ENCODE peak calls at places on chromosomes 5 and 9, in six cellular contexts. L, P, W, U, J and S are unnamed samples. For H3K27me3, the result is how much of the 10 kb centered on the place peaks cover.

GRCh38 chr9:28810375-28811075 is 1237.2 kb upstream of the C9orf72 start:
- DNase-seq in J (no peak), U (no peak), P (no peak), W (peak), L (peak), S (peak)

GRCh38 chr5:39394946-39395345 is 29.8 kb downstream of the DAB2 start:
- DNase-seq in J (peak), U (no peak), W (peak), L (no peak), P (no peak), S (peak)

GRCh38 chr5:99033014-99033931 is 104.5 kb upstream of the CHD1 start:
- DNase-seq in P (no peak), J (no peak), W (peak), U (no peak), L (no peak), S (no peak)

GRCh38 chr9:134642385-134643181 is 980 bp downstream of the COL5A1 start:
- DNase-seq in W (peak), L (no peak), U (peak), P (peak), J (peak), S (peak)

GRCh38 chr9:5395428-5395827 is 42.3 kb downstream of the PLGRKT start:
- DNase-seq in U (no peak), L (no peak), J (no peak), P (no peak), W (no peak), S (no peak)

GRCh38 chr9:113548221-113549041 is 84.9 kb downstream of the RGS3 start:
- DNase-seq in L (no peak), P (no peak), U (peak), J (no peak), W (no peak), S (no peak)

GRCh38 chr9:14451949-14452348 is 138.0 kb upstream of the NFIB start:
- DNase-seq in J (no peak), P (no peak), W (no peak), U (no peak), L (no peak), S (no peak)

GRCh38 chr5:96838483-96839395 is 31.0 kb upstream of the ERAP1 start:
- DNase-seq in U (no peak), J (no peak), P (peak), L (no peak), W (no peak), S (no peak)

GRCh38 chr9:8254527-8254926 is 454.9 kb upstream of the DMAC1 start:
- DNase-seq in U (no peak), J (no peak), W (no peak), P (no peak), L (no peak), S (no peak)

GRCh38 chr5:148828461-148829247 is 2.2 kb downstream of the ADRB2 start:
- DNase-seq in J (no peak), W (peak), P (no peak), U (no peak), L (no peak), S (no peak)

GRCh38 chr9:93636172-93636661 is 59.8 kb downstream of the PHF2 start:
- DNase-seq in L (no peak), W (no peak), J (no peak), P (no peak), U (peak), S (no peak)

GRCh38 chr5:172144931-172145869 is 42.8 kb downstream of the STK10 start:
- DNase-seq in J (no peak), U (no peak), W (no peak), L (no peak), P (no peak), S (no peak)

GRCh38 chr5:127333463-127333862 is 42.9 kb downstream of the MEGF10 start:
- DNase-seq in P (no peak), W (no peak), J (no peak), L (no peak), U (no peak), S (no peak)

GRCh38 chr5:35026941-35027340 is 20.8 kb downstream of the AGXT2 start:
- DNase-seq in J (no peak), L (no peak), P (no peak), W (no peak), U (no peak), S (no peak)

GRCh38 chr9:121073038-121073437 is 1.7 kb upstream of the CNTRL start:
- DNase-seq in L (no peak), U (no peak), J (no peak), W (peak), P (peak), S (no peak)

GRCh38 chr9:77865385-77865784 is 166.2 kb downstream of the GNAQ start:
- DNase-seq in L (no peak), W (no peak), P (peak), J (no peak), U (no peak), S (no peak)

GRCh38 chr9:110370316-110370715 is 32.7 kb upstream of the TXNDC8 start:
- DNase-seq in U (no peak), W (peak), L (no peak), P (no peak), J (no peak), S (peak)

GRCh38 chr9:105258225-105258737 is 13.8 kb downstream of the SLC44A1 start:
- DNase-seq in L (no peak), U (no peak), P (peak), W (no peak), J (no peak), S (no peak)

GRCh38 chr9:78298046-78298511 is 1.2 kb downstream of the PSAT1 start:
- DNase-seq in W (peak), U (no peak), P (no peak), L (no peak), J (no peak), S (no peak)

GRCh38 chr5:156552855-156553358 is 225.9 kb downstream of the SGCD start:
- DNase-seq in P (no peak), W (no peak), L (no peak), U (no peak), J (no peak), S (no peak)

GRCh38 chr5:128613111-128613510 is 75.1 kb upstream of the FBN2 start:
- DNase-seq in U (no peak), J (no peak), L (no peak), P (no peak), W (peak), S (no peak)

DNA sequence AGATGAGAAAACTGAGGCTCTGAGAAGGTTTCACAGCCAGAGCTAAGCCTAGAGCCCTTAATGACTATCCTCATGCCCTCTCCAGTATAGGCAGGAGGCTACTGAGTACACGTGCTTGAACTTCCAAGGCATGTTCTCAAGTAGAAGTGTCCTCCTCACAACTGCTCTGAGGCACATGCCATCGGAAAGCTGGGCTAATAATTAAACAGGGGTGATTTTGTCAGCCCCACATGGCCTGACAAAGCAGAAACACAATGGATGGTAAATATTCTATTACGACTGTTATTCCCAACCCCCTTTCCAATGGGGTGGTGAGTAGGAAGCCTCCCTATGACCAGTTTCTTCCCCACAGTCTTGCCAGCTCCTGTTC is 34.3 kb downstream of the KCNIP1 start:
- DNase-seq in J (no peak), U (no peak), L (no peak), W (no peak), P (no peak), S (no peak)
- H3K27me3 ChIP-seq in J (under half), U (under half), L (under half), W (under half), P (under half), S (under half)

DNA sequence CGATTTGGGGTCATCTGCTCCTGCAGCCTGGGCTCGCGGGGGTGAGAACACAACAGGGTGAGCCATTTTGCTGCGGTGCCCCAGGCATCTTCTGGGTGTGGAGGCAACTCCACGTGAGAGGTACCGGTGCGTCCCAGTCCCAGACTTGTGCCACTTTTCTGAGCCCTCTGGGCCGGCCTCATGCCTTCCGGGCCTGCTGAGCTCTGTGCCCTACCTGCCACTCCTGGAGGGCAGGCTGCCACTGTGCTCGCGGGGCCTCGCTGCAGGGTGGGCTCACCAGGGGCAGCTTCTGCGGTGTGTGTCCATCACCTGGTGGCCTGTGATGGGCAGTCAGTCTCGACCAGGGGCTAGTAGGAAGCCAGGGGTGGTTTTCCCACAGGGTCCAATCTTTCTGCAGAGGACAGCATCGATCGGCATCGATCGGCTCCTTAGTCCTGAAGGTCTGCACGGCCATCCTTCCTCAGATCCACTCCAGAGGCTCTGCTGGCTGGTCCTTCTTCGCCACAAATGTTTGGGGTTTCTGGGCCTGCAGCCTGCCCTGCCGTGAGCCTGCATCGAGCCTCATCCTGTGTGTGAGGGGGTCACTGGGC is 22.6 kb downstream of the IRX4 start:
- DNase-seq in U (peak), W (no peak), J (no peak), L (no peak), P (no peak), S (no peak)
- H3K27me3 ChIP-seq in U (under half), W (half or more), J (under half), L (under half), P (under half), S (under half)

DNA sequence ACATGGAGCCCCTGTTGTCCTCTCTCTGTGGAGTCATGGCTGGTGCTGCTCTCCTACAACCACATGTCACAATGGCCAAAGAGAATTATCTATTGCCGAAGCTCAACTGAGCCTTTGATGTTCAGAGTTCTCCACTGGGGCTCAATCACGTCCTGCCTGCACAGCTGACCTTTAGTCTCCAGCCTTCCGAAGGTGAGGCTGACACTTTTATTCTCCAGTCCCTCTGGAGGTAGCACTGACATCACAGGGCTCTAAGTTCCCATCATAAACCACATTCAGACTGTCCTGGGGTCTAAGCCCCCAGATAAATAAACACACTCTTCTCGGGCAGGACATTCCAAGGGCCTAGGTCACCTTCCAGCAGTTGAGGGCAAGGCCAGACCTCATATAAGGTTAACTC is 23.4 kb downstream of the ADCY2 start:
- DNase-seq in P (no peak), U (no peak), L (no peak), W (no peak), J (no peak), S (no peak)
- H3K27me3 ChIP-seq in P (under half), U (under half), L (under half), W (under half), J (under half), S (under half)

GRCh38 chr5:73303139-73304079 is 130.4 kb downstream of the TMEM174 start:
- DNase-seq in L (no peak), P (peak), U (no peak), J (no peak), W (no peak), S (no peak)

GRCh38 chr5:73300520-73301207 is 127.7 kb downstream of the TMEM174 start:
- DNase-seq in J (no peak), P (no peak), U (no peak), W (peak), L (no peak), S (no peak)

GRCh38 chr5:73299665-73300435 is 126.9 kb downstream of the TMEM174 start:
- DNase-seq in P (no peak), J (no peak), U (no peak), L (no peak), W (no peak), S (no peak)

GRCh38 chr5:73302797-73303138 is 129.8 kb downstream of the TMEM174 start:
- DNase-seq in W (no peak), L (no peak), U (no peak), P (no peak), J (no peak), S (peak)

DNA sequence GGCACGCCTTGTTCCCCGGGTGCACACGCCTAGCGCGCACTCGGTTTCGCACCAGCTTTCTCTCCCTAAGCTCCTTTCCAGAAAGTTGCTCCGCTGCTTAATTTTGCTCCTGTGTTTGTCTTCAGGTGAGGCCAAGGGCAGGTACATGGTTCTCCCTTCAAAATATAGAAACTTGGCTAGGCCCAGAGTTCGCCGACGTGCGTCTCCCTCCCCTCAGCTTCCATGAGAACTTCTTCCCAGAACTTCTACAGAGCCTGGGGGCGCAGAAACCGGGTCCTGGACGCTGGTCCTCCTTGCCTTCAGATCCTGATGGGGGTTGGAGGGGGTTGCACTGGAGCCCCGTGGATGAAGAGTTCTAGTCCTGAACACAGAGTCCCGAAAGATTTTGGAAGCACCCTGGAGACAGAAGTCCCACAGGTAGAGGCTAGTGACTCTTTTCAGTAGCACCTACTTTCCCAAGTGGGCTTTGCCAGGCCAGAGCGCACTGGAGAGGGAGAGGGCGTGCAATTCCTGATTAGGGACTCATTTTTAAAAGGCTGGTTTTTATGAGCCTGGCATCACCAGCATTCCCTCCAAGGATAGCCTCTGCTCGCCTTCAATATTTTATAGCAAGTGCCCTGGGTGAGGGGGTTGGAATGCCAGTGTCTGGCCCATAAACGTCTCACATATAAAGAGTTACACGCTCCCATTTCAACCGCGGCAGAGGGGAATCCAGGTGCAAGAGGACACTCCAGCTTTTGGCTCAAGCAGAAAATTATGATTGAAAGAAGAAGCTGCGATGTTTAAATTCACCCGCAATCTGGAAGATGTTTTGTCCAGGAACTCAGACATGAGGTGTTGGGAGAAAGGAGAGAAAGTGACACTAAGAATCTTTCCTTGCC is 128.5 kb downstream of the TMEM174 start:
- DNase-seq in U (no peak), J (no peak), L (no peak), P (no peak), W (no peak), S (no peak)
- H3K27me3 ChIP-seq in U (half or more), J (under half), L (under half), P (half or more), W (under half), S (half or more)

DNA sequence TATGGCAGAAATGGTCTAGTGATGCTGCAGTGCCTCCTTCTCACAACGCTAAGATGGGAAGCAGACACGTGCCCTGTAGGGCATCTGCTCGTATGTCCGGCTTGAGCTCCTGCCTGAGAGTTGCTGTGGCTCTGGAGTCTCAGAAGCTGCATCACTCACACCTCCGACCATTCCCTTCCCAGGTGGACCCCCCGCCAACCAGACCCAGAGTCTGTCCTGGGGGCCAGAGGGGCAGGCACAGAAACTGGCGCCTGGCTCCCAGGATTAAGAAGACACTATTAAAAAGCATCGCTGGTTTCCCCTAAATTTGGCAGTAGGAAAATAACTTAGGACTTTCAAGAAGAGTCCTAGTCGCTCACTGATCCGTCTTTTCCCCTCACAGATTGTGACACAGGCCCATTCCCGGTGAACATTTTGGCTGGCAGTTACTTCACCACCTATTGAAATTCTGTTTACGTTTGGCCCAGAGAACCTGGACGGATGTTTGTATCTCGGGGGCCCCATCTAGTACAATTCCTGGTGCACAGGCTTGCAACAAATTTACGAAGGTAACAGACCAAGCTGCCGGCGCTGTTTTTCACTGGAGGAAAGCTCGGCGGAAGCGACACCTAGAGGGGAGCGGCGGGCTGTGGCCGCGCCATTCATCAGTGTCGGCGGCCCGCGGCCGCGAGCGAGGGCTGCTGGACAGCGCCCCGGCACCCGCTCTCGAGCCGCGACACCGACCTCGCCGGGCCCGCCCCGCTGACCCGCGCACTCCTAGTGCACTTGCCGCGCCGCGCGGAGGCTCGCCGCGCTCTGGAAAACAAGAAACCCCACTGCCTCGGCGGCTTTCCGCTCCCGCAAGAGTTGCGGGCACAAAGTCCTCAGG is 1.6 kb downstream of the FSTL4 start:
- DNase-seq in L (no peak), P (peak), W (peak), J (no peak), U (peak), S (peak)
- H3K27me3 ChIP-seq in L (half or more), P (under half), W (under half), J (under half), U (half or more), S (half or more)

GRCh38 chr5:178063277-178063676 is 50.1 kb upstream of the N4BP3 start:
- DNase-seq in W (peak), U (no peak), L (no peak), P (no peak), J (no peak), S (no peak)
- H3K27me3 ChIP-seq in W (under half), U (under half), L (under half), P (under half), J (under half), S (under half)